ENCODE peak calls at places on chromosomes 4 and X, in five cellular contexts. U, B, J, R and N are unnamed samples.

GRCh38 chr4:95728145-95728544 is 111.7 kb upstream of the PDHA2 start:
- DNase-seq in U (no peak), B (peak; percentile 11), J (no peak), R (no peak), N (no peak)

GRCh38 chrX:94831364-94831763 is 1157.4 kb downstream of the FAM133A start:
- DNase-seq in U (no peak), B (no peak), J (no peak), R (peak; percentile 23), N (no peak)

GRCh38 chr4:38131371-38132139 is 171.4 kb downstream of the PTTG2 start:
- DNase-seq in U (no peak), B (no peak), J (no peak), R (peak; percentile 57), N (no peak)

GRCh38 chr4:21366840-21367239 is 581.7 kb downstream of the KCNIP4 start:
- DNase-seq in U (no peak), B (no peak), J (no peak), R (no peak), N (no peak)

GRCh38 chr4:92305878-92306520 is 2.2 kb downstream of the GRID2 start:
- DNase-seq in U (no peak), B (no peak), J (no peak), R (peak; percentile 22), N (no peak)

GRCh38 chr4:183369073-183369472 is 46.8 kb upstream of the CLDN24 start:
- DNase-seq in U (no peak), B (no peak), J (no peak), R (no peak), N (no peak)

GRCh38 chrX:2397648-2398340 is 103.0 kb downstream of the DHRSX start:
- DNase-seq in U (no peak), B (peak; percentile 31), J (no peak), R (no peak), N (no peak)

GRCh38 chr4:48801739-48802138 is 21.7 kb upstream of the FRYL start:
- DNase-seq in U (no peak), B (peak; percentile 8), J (no peak), R (no peak), N (peak; percentile 75)

GRCh38 chr4:37763831-37764230 is 62.7 kb upstream of the PGM2 start:
- DNase-seq in U (no peak), B (no peak), J (no peak), R (no peak), N (no peak)

GRCh38 chrX:98407526-98408049 is 1523.9 kb downstream of the RPA4 start:
- DNase-seq in U (no peak), B (no peak), J (no peak), R (no peak), N (no peak)

GRCh38 chrX:72663737-72664136 is 50.4 kb downstream of the PHKA1 start:
- DNase-seq in U (no peak), B (no peak), J (no peak), R (no peak), N (no peak)

GRCh38 chr4:29307755-29308154 is 1412.4 kb upstream of the PCDH7 start:
- DNase-seq in U (no peak), B (no peak), J (no peak), R (no peak), N (no peak)

GRCh38 chrX:110089656-110090404 is 86.9 kb downstream of the TMEM164 start:
- DNase-seq in U (no peak), B (no peak), J (no peak), R (no peak), N (no peak)

GRCh38 chr4:82891728-82892466 is 944 bp upstream of the SEC31A start:
- DNase-seq in U (no peak), B (no peak), J (no peak), R (peak; percentile 19), N (no peak)

GRCh38 chrX:581717-582116 is 48.9 kb upstream of the SHOX start:
- DNase-seq in U (no peak), B (no peak), J (no peak), R (no peak), N (no peak)

GRCh38 chr4:25330335-25330734 is 17.8 kb downstream of the ZCCHC4 start:
- DNase-seq in U (no peak), B (no peak), J (no peak), R (no peak), N (no peak)

GRCh38 chr4:8647626-8648025 is 55.1 kb downstream of the CPZ start:
- DNase-seq in U (peak; percentile 7), B (no peak), J (no peak), R (no peak), N (no peak)

GRCh38 chr4:150242820-150243458 is 164.7 kb downstream of the DCLK2 start:
- DNase-seq in U (peak; percentile 45), B (peak; percentile 63), J (no peak), R (peak; percentile 48), N (no peak)

GRCh38 chrX:153865321-153865580 is 20.7 kb downstream of the L1CAM start:
- DNase-seq in U (no peak), B (no peak), J (no peak), R (no peak), N (no peak)

GRCh38 chr4:182286035-182286434 is 42.8 kb downstream of the TENM3 start:
- DNase-seq in U (no peak), B (no peak), J (no peak), R (no peak), N (no peak)

GRCh38 chrX:15447985-15448639 is 45.0 kb downstream of the PIR start:
- DNase-seq in U (no peak), B (no peak), J (no peak), R (no peak), N (no peak)

GRCh38 chr4:40669504-40669903 is 39.8 kb upstream of the RBM47 start:
- DNase-seq in U (no peak), B (no peak), J (no peak), R (no peak), N (no peak)

GRCh38 chr4:120561648-120562047 is 360.9 kb downstream of the PRDM5 start:
- DNase-seq in U (no peak), B (no peak), J (no peak), R (peak; percentile 11), N (no peak)

GRCh38 chr4:125198916-125199315 is 115.8 kb upstream of the FAT4 start:
- DNase-seq in U (no peak), B (peak; percentile 6), J (no peak), R (no peak), N (no peak)

GRCh38 chr4:105050896-105051295 is 95.8 kb upstream of the TET2 start:
- DNase-seq in U (no peak), B (peak; percentile 43), J (no peak), R (no peak), N (no peak)

GRCh38 chr4:25107827-25108516 is 52.3 kb downstream of the SEPSECS start:
- DNase-seq in U (no peak), B (no peak), J (no peak), R (no peak), N (peak; percentile 36)

DNA sequence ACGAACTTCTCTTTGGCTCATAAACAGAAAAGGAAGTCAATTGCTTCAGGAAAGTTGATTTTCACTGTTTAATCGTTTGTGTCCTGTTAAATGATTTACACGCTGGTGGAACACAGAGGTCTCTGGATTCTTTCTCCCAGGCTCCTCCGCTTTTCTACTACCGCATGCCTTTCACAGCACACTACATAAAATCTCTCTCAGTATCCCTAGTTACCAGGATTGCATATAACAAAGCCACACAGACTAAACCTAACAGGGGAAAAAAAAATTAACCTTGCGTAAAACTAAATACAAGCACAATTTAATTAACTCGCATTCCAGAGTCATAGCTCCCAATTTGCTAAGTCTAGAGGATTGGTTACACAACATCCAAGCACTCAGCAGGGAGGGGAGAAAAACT is 133.9 kb downstream of the CORIN start:
- DNase-seq in U (no peak), B (no peak), J (no peak), R (no peak), N (no peak)
- H3K4me3 ChIP-seq in U (no peak overlapping the region), B (no peak overlapping the region), J (no peak overlapping the region), R (no peak overlapping the region), N (no peak overlapping the region)

GRCh38 chr4:108111781-108112180 is 57.0 kb downstream of the LEF1 start:
- DNase-seq in U (no peak), B (no peak), J (no peak), R (no peak), N (no peak)
- H3K27ac ChIP-seq in U (no peak overlapping the region), B (no peak overlapping the region), J (no peak overlapping the region), R (no peak overlapping the region), N (no peak overlapping the region)

GRCh38 chrX:117840645-117841044 is 276.0 kb downstream of the KLHL13 start:
- DNase-seq in U (no peak), B (no peak), J (no peak), R (no peak), N (no peak)
- H3K4me3 ChIP-seq in U (no peak overlapping the region), B (no peak overlapping the region), J (no peak overlapping the region), R (no peak overlapping the region), N (no peak overlapping the region)

DNA sequence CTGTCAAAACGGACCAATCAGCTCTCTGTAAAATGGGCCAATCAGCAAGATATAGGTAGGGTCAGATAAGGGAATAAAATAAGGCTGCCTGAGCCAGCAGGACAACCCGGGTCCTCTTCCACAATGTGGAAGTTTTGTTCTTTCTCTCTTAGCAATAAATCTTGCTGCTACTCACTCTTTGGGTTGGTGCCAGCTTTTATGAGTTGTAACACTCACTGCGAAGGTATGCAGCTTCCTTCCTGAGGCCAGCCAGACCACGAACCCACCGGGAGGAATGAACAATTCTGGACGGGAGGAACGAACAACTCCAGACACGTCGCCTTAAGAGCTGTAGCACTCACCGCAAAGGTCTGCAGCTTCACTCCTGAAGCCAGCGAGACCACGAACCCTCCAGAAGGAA is 287.8 kb downstream of the RAPGEF2 start:
- DNase-seq in U (no peak), B (peak; percentile 91), J (no peak), R (peak; percentile 84), N (no peak)
- H3K27ac ChIP-seq in U (no peak overlapping the region), B (no peak overlapping the region), J (no peak overlapping the region), R (peak overlapping the region; percentile 10), N (no peak overlapping the region)

GRCh38 chr4:384311-385010 is 46.8 kb downstream of the ZNF141 start:
- DNase-seq in U (no peak), B (no peak), J (no peak), R (no peak), N (no peak)

GRCh38 chr4:386708-387105 is 49.1 kb downstream of the ZNF141 start:
- DNase-seq in U (no peak), B (no peak), J (no peak), R (no peak), N (no peak)

GRCh38 chr4:385934-386707 is 48.5 kb downstream of the ZNF141 start:
- DNase-seq in U (no peak), B (no peak), J (no peak), R (no peak), N (no peak)
- H3K4me3 ChIP-seq in U (no peak overlapping the region), B (no peak overlapping the region), J (no peak overlapping the region), R (no peak overlapping the region), N (no peak overlapping the region)

GRCh38 chr4:4746444-4746843 is 113.0 kb upstream of the MSX1 start:
- DNase-seq in U (no peak), B (no peak), J (no peak), R (no peak), N (no peak)
- H3K27ac ChIP-seq in U (no peak overlapping the region), B (no peak overlapping the region), J (no peak overlapping the region), R (no peak overlapping the region), N (no peak overlapping the region)